ENCODE peak calls at places on chromosomes 1 and 21, in ten cellular contexts. O, G, Z, M, T, P, F, A, K and Y are unnamed samples.

GRCh38 chr1:17162941-17163340 is 42.0 kb upstream of the PADI1 start:
- DNase-seq in O (no peak), G (no peak), Z (no peak), M (no peak), T (no peak), P (no peak), F (no peak), A (no peak), K (no peak), Y (no peak)

GRCh38 chr1:220876511-220877347 is 2.5 kb upstream of the HLX start:
- DNase-seq in O (no peak), G (no peak), Z (no peak), M (no peak), T (no peak), P (peak), F (no peak), A (no peak), K (no peak), Y (no peak)

GRCh38 chr21:34022557-34023335 is 50.6 kb upstream of the MRPS6 start:
- DNase-seq in O (no peak), G (peak), Z (no peak), M (no peak), T (no peak), P (no peak), F (peak), A (no peak), K (no peak), Y (no peak)

GRCh38 chr1:45187735-45188134 is 18.7 kb downstream of the ZSWIM5 start:
- DNase-seq in O (peak), G (no peak), Z (no peak), M (no peak), T (no peak), P (no peak), F (no peak), A (no peak), K (no peak), Y (no peak)

GRCh38 chr1:70941563-70941962 is 106.1 kb downstream of the PTGER3 start:
- DNase-seq in O (peak), G (no peak), Z (no peak), M (no peak), T (no peak), P (no peak), F (no peak), A (no peak), K (no peak), Y (no peak)

GRCh38 chr1:42206164-42206563 is 41.6 kb upstream of the GUCA2A start:
- DNase-seq in O (no peak), G (no peak), Z (no peak), M (peak), T (no peak), P (no peak), F (no peak), A (no peak), K (no peak), Y (no peak)

GRCh38 chr1:3453891-3454810 is at the start of gene ARHGEF16:
- DNase-seq in O (peak), G (no peak), Z (peak), M (no peak), T (peak), P (peak), F (peak), A (no peak), K (no peak), Y (no peak)

GRCh38 chr1:204358605-204359004 is 1.1 kb downstream of the PLEKHA6 start:
- DNase-seq in O (no peak), G (no peak), Z (no peak), M (no peak), T (no peak), P (no peak), F (no peak), A (no peak), K (no peak), Y (no peak)

GRCh38 chr1:198128528-198128927 is 28.3 kb upstream of the NEK7 start:
- DNase-seq in O (no peak), G (no peak), Z (no peak), M (no peak), T (no peak), P (no peak), F (no peak), A (no peak), K (no peak), Y (no peak)

GRCh38 chr21:44962481-44962966 is 22.7 kb downstream of the SLX9 start:
- DNase-seq in O (peak), G (no peak), Z (no peak), M (peak), T (no peak), P (peak), F (no peak), A (no peak), K (no peak), Y (no peak)

GRCh38 chr1:77281491-77282186 is at the start of gene AK5:
- DNase-seq in O (peak), G (peak), Z (peak), M (no peak), T (peak), P (peak), F (no peak), A (no peak), K (peak), Y (peak)